ENCODE peak calls at places on chromosomes 4 and X, in six cellular contexts. U, F, V, L, T and Y are unnamed samples. For H3K27me3, the result is how much of the 10 kb centered on the place peaks cover.

GRCh38 chrX:15405846-15406245 is 21.6 kb upstream of the VEGFD start:
- DNase-seq in T (no peak), L (peak), F (no peak), U (no peak), V (no peak), Y (no peak)

GRCh38 chrX:135213200-135213844 is 38.5 kb upstream of the ETDA start:
- DNase-seq in T (no peak), L (no peak), U (no peak), F (no peak), V (no peak), Y (no peak)

GRCh38 chr4:112296949-112297483 is at the start of gene ALPK1:
- DNase-seq in F (peak), U (no peak), T (no peak), L (no peak), V (no peak), Y (no peak)

GRCh38 chr4:39085891-39086290 is 23.9 kb downstream of the KLHL5 start:
- DNase-seq in U (peak), T (no peak), F (no peak), L (no peak), V (peak), Y (no peak)

GRCh38 chr4:34010703-34011102 is 2233.6 kb downstream of the ARAP2 start:
- DNase-seq in U (no peak), L (no peak), V (no peak), F (no peak), T (no peak), Y (no peak)

GRCh38 chrX:114127411-114128025 is 456.4 kb upstream of the HTR2C start:
- DNase-seq in V (no peak), F (no peak), U (no peak), T (no peak), L (peak), Y (no peak)

GRCh38 chrX:154333837-154334271 is 38.3 kb downstream of the TKTL1 start:
- DNase-seq in T (no peak), V (no peak), L (no peak), F (no peak), U (no peak), Y (peak)

GRCh38 chr4:138772366-138772765 is 243.2 kb upstream of the NOCT start:
- DNase-seq in L (no peak), U (no peak), F (no peak), T (no peak), V (no peak), Y (no peak)

GRCh38 chr4:145541266-145541770 is 59.7 kb downstream of the SMAD1 start:
- DNase-seq in U (no peak), F (no peak), T (no peak), L (no peak), V (no peak), Y (no peak)

GRCh38 chr4:115360441-115360840 is 247.0 kb upstream of the NDST4 start:
- DNase-seq in F (no peak), U (no peak), V (no peak), L (no peak), T (no peak), Y (no peak)

GRCh38 chrX:125503769-125504168 is 184.1 kb downstream of the TEX13C start:
- DNase-seq in U (no peak), L (no peak), T (no peak), V (no peak), F (no peak), Y (no peak)

GRCh38 chr4:101328063-101328602 is 19.2 kb downstream of the PPP3CA start:
- DNase-seq in F (no peak), T (no peak), L (no peak), U (no peak), V (no peak), Y (no peak)

GRCh38 chr4:159390648-159391047 is 287.8 kb downstream of the RAPGEF2 start:
- DNase-seq in V (no peak), U (no peak), F (peak), T (no peak), L (no peak), Y (no peak)

GRCh38 chrX:111411591-111412371 is at the start of gene DCX:
- DNase-seq in L (no peak), T (no peak), F (no peak), U (no peak), V (no peak), Y (no peak)

GRCh38 chrX:14064632-14065432 is 35.1 kb upstream of the GEMIN8 start:
- DNase-seq in T (no peak), F (no peak), U (no peak), L (no peak), V (peak), Y (no peak)

GRCh38 chr4:15552557-15553362 is 83.1 kb downstream of the CC2D2A start:
- DNase-seq in U (no peak), V (no peak), T (no peak), L (no peak), F (no peak), Y (no peak)

GRCh38 chr4:15562114-15562513 is 92.4 kb downstream of the CC2D2A start:
- DNase-seq in V (no peak), T (no peak), F (no peak), L (no peak), U (no peak), Y (no peak)

GRCh38 chr4:15551740-15552446 is 82.2 kb downstream of the CC2D2A start:
- DNase-seq in L (no peak), T (no peak), F (peak), U (no peak), V (no peak), Y (no peak)

GRCh38 chr4:15557806-15558550 is 88.3 kb downstream of the CC2D2A start:
- DNase-seq in U (no peak), F (no peak), L (no peak), T (no peak), V (no peak), Y (no peak)

DNA sequence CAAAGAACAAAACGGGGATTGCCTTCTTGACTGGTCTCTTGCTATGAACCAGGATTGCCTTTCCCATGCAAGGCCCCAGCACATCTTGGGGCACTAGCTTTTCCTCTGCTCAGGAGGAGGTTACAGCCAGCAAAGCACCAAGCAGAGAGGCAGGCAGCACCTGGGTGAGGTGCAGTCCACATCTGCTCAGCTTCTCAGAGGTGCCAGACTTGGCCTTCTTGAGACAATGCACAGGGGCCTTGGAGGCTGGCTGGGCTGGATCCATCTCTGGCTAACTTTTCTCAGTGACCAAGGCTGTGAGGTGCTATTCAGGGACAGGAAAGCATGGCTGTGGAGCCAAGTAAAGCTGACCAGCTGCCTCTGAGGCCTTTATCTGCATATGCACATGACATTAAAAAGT is 86.9 kb downstream of the CC2D2A start:
- DNase-seq in L (no peak), V (no peak), U (no peak), T (no peak), F (no peak), Y (no peak)
- TF ChIP-seq POLR2AphosphoS5 in L (no peak), V (no peak), U (no peak), T (no peak), F (no peak), Y (no peak)

GRCh38 chr4:7411896-7412585 is 22.7 kb downstream of the PSAPL1 start:
- DNase-seq in F (no peak), L (peak), V (no peak), T (peak), U (no peak), Y (peak)
- H3K27me3 ChIP-seq in F (under half), L (under half), V (under half), T (under half), U (under half), Y (under half)

GRCh38 chrX:49165901-49166881 is 3.6 kb downstream of the MAGIX start:
- DNase-seq in U (peak), F (no peak), L (peak), V (peak), T (peak), Y (peak)
- TF ChIP-seq POLR2A in U (no peak), F (no peak), L (peak), V (no peak), T (no peak), Y (no peak)

DNA sequence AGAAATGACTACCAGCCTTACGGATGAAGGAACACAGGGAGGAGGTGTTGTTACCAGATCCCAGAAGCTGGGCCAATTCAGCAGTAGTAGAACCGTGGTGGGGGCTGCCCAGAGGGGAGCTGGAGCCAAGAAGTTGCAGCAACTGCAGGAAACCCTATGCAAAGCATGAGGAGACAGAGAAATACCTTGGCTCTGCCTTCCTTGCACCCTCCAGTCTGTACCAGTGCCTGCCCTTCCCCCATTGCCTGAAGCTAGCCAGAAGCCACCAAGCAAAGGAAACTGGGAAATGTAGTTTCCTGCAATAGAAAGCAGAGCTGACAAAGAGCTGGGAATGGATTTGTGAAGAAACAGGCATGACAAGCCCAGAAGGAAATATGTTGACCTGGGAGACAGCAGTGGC is 108.7 kb upstream of the FUNDC1 start:
- DNase-seq in T (no peak), L (no peak), F (no peak), V (no peak), U (no peak), Y (no peak)
- TF ChIP-seq POLR2AphosphoS5 in T (no peak), L (no peak), F (no peak), V (no peak), U (no peak), Y (no peak)

DNA sequence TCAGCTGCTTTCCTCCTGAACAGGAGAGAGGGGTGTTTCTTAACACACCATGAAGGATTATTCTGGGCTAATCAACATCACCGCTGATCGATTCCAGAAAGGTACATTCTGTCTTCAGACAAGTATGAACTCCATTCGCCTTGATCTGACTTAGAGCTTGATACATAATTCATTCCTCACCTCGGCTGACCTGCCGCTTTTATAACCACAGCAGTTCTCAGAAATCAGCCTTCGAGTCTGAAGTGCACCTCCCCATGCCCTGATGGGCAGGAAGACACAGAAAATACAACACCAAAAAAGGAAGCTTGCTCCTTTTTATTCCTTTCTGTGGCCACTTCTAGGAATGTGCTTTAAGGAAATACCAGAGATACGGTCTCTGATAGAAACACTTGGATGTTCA is 85.7 kb downstream of the JAKMIP1 start:
- DNase-seq in F (no peak), V (no peak), L (no peak), T (no peak), U (no peak), Y (no peak)
- H3K27me3 ChIP-seq in F (under half), V (under half), L (under half), T (under half), U (under half), Y (under half)

GRCh38 chr4:89054627-89055026 is 2.4 kb downstream of the FAM13A start:
- DNase-seq in F (no peak), T (no peak), V (no peak), L (no peak), U (no peak), Y (no peak)

GRCh38 chr4:89055157-89056080 is 1.6 kb downstream of the FAM13A start:
- DNase-seq in T (no peak), U (no peak), F (no peak), L (no peak), V (no peak), Y (no peak)

GRCh38 chr4:89056292-89056952 is 563 bp downstream of the FAM13A start:
- DNase-seq in L (no peak), V (no peak), U (no peak), T (no peak), F (no peak), Y (no peak)

GRCh38 chr4:89056953-89057398 is at the start of gene FAM13A:
- DNase-seq in U (peak), V (peak), L (peak), T (peak), F (peak), Y (no peak)
- TF ChIP-seq POLR2A in U (no peak), V (peak), L (no peak), T (no peak), F (no peak), Y (no peak)

DNA sequence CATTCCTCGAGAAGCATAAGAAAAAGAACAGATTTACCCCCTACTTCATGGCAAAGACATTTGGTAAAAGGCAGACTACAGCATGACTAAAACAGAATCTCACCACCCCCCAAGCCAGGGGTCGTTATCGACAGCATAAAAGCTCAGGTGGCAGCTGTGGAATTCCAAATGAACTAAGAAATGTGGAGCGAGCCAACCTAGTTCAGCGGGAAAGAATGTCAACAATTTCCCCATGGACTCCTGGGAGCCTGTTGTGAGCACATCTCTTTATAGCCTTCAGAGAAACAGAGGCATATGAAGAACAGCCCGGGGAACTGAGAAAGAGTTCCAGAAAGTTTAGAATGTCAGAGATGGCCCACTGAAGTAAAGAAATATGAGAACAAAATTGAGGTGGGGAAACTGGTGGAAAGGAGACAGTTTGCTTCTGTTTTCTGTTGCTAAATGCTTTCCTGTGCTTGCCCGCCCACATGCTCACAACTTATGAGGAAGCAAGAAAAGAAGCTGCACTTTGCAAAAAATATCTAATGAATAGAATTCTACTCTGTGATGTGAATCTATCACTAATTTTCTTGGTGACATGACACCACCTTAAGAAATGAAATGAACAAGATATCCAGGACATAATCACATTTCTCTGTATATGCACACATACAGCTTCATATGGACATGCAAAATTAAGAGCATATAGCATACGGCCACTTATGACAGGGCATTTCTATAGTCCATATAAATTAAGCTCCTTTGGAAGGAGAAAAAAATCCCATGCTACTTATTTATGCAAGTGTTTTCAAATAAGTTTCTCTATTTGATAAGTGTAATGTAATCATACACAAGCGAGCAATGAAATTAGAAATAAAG is 135.3 kb upstream of the MID1 start:
- DNase-seq in U (no peak), V (no peak), F (no peak), L (no peak), T (no peak), Y (no peak)
- TF ChIP-seq POLR2AphosphoS5 in U (no peak), V (no peak), F (no peak), L (no peak), T (no peak), Y (no peak)

GRCh38 chr4:152117054-152117453 is 356.2 kb upstream of the GATB start:
- DNase-seq in T (no peak), F (no peak), L (no peak), U (no peak), V (no peak), Y (no peak)
- H3K27me3 ChIP-seq in T (under half), F (under half), L (under half), U (under half), V (under half), Y (under half)